ENCODE peak calls at places on chromosomes 4 and X, in eight cellular contexts. One of them, this sample, is unnamed.
A peak's percentile ranks its signal among the peaks of the same experiment; 100 is the strongest.

GRCh38 chr4:66123195-66123594 is 452.9 kb upstream of the EPHA5 start:
- DNase-seq in CD4-positive, alpha-beta T cell: no peak
- DNase-seq in stimulated activated CD4-positive, alpha-beta T cell treated with anti-CD3 and anti-CD28 coated beads, Interleukin-15, amount 100 ng/mL, for 1 hour: no peak
- DNase-seq in aorta: no peak
- DNase-seq in right atrium auricular region: no peak
- DNase-seq in cardiac muscle cell: no peak
- DNase-seq in body of pancreas: no peak
- DNase-seq in NCI-H1694: no peak
- DNase-seq in this sample: no peak

GRCh38 chr4:74117024-74117534 is 18.1 kb upstream of the CXCL2 start:
- DNase-seq in cardiac muscle cell: no peak
- DNase-seq in body of pancreas: peak; percentile 85
- DNase-seq in aorta: peak; percentile 76
- DNase-seq in right atrium auricular region: peak; percentile 88
- DNase-seq in NCI-H1694: no peak
- DNase-seq in CD4-positive, alpha-beta T cell: no peak
- DNase-seq in stimulated activated CD4-positive, alpha-beta T cell treated with anti-CD3 and anti-CD28 coated beads, Interleukin-15, amount 100 ng/mL, for 1 hour: no peak
- DNase-seq in this sample: peak; percentile 19

GRCh38 chrX:108091266-108091877 is at the start of the genes ATG4A and PSMD10:
- DNase-seq in right atrium auricular region: peak; percentile 95
- DNase-seq in NCI-H1694: peak; percentile 94
- DNase-seq in stimulated activated CD4-positive, alpha-beta T cell treated with anti-CD3 and anti-CD28 coated beads, Interleukin-15, amount 100 ng/mL, for 1 hour: peak; percentile 71
- DNase-seq in aorta: peak; percentile 96
- DNase-seq in CD4-positive, alpha-beta T cell: peak; percentile 80
- DNase-seq in cardiac muscle cell: peak; percentile 99
- DNase-seq in body of pancreas: peak; percentile 94
- DNase-seq in this sample: peak; percentile 70

GRCh38 chrX:13239272-13239671 is 80.6 kb downstream of the ATXN3L start:
- DNase-seq in right atrium auricular region: no peak
- DNase-seq in stimulated activated CD4-positive, alpha-beta T cell treated with anti-CD3 and anti-CD28 coated beads, Interleukin-15, amount 100 ng/mL, for 1 hour: no peak
- DNase-seq in body of pancreas: no peak
- DNase-seq in NCI-H1694: no peak
- DNase-seq in cardiac muscle cell: no peak
- DNase-seq in aorta: no peak
- DNase-seq in CD4-positive, alpha-beta T cell: no peak
- DNase-seq in this sample: no peak

GRCh38 chr4:134885436-134885835 is 683.8 kb upstream of the PABPC4L start:
- DNase-seq in cardiac muscle cell: no peak
- DNase-seq in right atrium auricular region: no peak
- DNase-seq in aorta: no peak
- DNase-seq in NCI-H1694: no peak
- DNase-seq in CD4-positive, alpha-beta T cell: no peak
- DNase-seq in body of pancreas: no peak
- DNase-seq in stimulated activated CD4-positive, alpha-beta T cell treated with anti-CD3 and anti-CD28 coated beads, Interleukin-15, amount 100 ng/mL, for 1 hour: no peak
- DNase-seq in this sample: no peak

GRCh38 chr4:2961411-2962098 is 1.7 kb downstream of the NOP14 start:
- DNase-seq in aorta: no peak
- DNase-seq in NCI-H1694: no peak
- DNase-seq in stimulated activated CD4-positive, alpha-beta T cell treated with anti-CD3 and anti-CD28 coated beads, Interleukin-15, amount 100 ng/mL, for 1 hour: no peak
- DNase-seq in right atrium auricular region: no peak
- DNase-seq in CD4-positive, alpha-beta T cell: no peak
- DNase-seq in cardiac muscle cell: no peak
- DNase-seq in body of pancreas: no peak
- DNase-seq in this sample: no peak

GRCh38 chrX:40102393-40103381 is 4.9 kb upstream of the BCOR start:
- DNase-seq in body of pancreas: no peak
- DNase-seq in cardiac muscle cell: peak; percentile 61
- DNase-seq in stimulated activated CD4-positive, alpha-beta T cell treated with anti-CD3 and anti-CD28 coated beads, Interleukin-15, amount 100 ng/mL, for 1 hour: no peak
- DNase-seq in aorta: no peak
- DNase-seq in CD4-positive, alpha-beta T cell: no peak
- DNase-seq in NCI-H1694: no peak
- DNase-seq in right atrium auricular region: no peak
- DNase-seq in this sample: no peak

GRCh38 chr4:175716956-175717355 is 95.1 kb downstream of the GPM6A start:
- DNase-seq in aorta: no peak
- DNase-seq in right atrium auricular region: no peak
- DNase-seq in body of pancreas: no peak
- DNase-seq in NCI-H1694: no peak
- DNase-seq in cardiac muscle cell: no peak
- DNase-seq in CD4-positive, alpha-beta T cell: no peak
- DNase-seq in stimulated activated CD4-positive, alpha-beta T cell treated with anti-CD3 and anti-CD28 coated beads, Interleukin-15, amount 100 ng/mL, for 1 hour: no peak
- DNase-seq in this sample: no peak

GRCh38 chrX:51395807-51396728 is 63.4 kb downstream of the NUDT10 start:
- DNase-seq in stimulated activated CD4-positive, alpha-beta T cell treated with anti-CD3 and anti-CD28 coated beads, Interleukin-15, amount 100 ng/mL, for 1 hour: peak; percentile 17
- DNase-seq in CD4-positive, alpha-beta T cell: peak; percentile 46
- DNase-seq in NCI-H1694: no peak
- DNase-seq in cardiac muscle cell: peak; percentile 56
- DNase-seq in aorta: peak; percentile 49
- DNase-seq in body of pancreas: peak; percentile 56
- DNase-seq in right atrium auricular region: no peak
- DNase-seq in this sample: no peak

GRCh38 chrX:41600266-41600665 is 88.5 kb upstream of the GPR34 start:
- DNase-seq in stimulated activated CD4-positive, alpha-beta T cell treated with anti-CD3 and anti-CD28 coated beads, Interleukin-15, amount 100 ng/mL, for 1 hour: no peak
- DNase-seq in aorta: no peak
- DNase-seq in CD4-positive, alpha-beta T cell: no peak
- DNase-seq in right atrium auricular region: no peak
- DNase-seq in cardiac muscle cell: peak; percentile 4
- DNase-seq in body of pancreas: no peak
- DNase-seq in NCI-H1694: no peak
- DNase-seq in this sample: no peak

GRCh38 chrX:46184749-46185148 is 360.5 kb downstream of the ZNF674 start:
- DNase-seq in body of pancreas: no peak
- DNase-seq in aorta: no peak
- DNase-seq in CD4-positive, alpha-beta T cell: no peak
- DNase-seq in NCI-H1694: no peak
- DNase-seq in cardiac muscle cell: no peak
- DNase-seq in stimulated activated CD4-positive, alpha-beta T cell treated with anti-CD3 and anti-CD28 coated beads, Interleukin-15, amount 100 ng/mL, for 1 hour: no peak
- DNase-seq in right atrium auricular region: no peak
- DNase-seq in this sample: no peak

GRCh38 chrX:135437867-135438733 is 16.4 kb downstream of the SMIM10L2A start:
- DNase-seq in body of pancreas: peak; percentile 24
- DNase-seq in stimulated activated CD4-positive, alpha-beta T cell treated with anti-CD3 and anti-CD28 coated beads, Interleukin-15, amount 100 ng/mL, for 1 hour: no peak
- DNase-seq in NCI-H1694: no peak
- DNase-seq in CD4-positive, alpha-beta T cell: no peak
- DNase-seq in cardiac muscle cell: no peak
- DNase-seq in aorta: peak; percentile 41
- DNase-seq in right atrium auricular region: no peak
- DNase-seq in this sample: no peak

GRCh38 chr4:86972997-86973396 is 38.2 kb downstream of the AFF1 start:
- DNase-seq in stimulated activated CD4-positive, alpha-beta T cell treated with anti-CD3 and anti-CD28 coated beads, Interleukin-15, amount 100 ng/mL, for 1 hour: no peak
- DNase-seq in cardiac muscle cell: peak; percentile 19
- DNase-seq in body of pancreas: peak; percentile 91
- DNase-seq in NCI-H1694: no peak
- DNase-seq in aorta: no peak
- DNase-seq in CD4-positive, alpha-beta T cell: no peak
- DNase-seq in right atrium auricular region: no peak
- DNase-seq in this sample: no peak

GRCh38 chrX:117985241-117985640 is 131.4 kb downstream of the KLHL13 start:
- DNase-seq in right atrium auricular region: no peak
- DNase-seq in aorta: no peak
- DNase-seq in body of pancreas: peak; percentile 13
- DNase-seq in cardiac muscle cell: peak; percentile 42
- DNase-seq in stimulated activated CD4-positive, alpha-beta T cell treated with anti-CD3 and anti-CD28 coated beads, Interleukin-15, amount 100 ng/mL, for 1 hour: no peak
- DNase-seq in CD4-positive, alpha-beta T cell: no peak
- DNase-seq in NCI-H1694: no peak
- DNase-seq in this sample: no peak

GRCh38 chrX:79524642-79525041 is 157.5 kb upstream of the ITM2A start:
- DNase-seq in cardiac muscle cell: no peak
- DNase-seq in stimulated activated CD4-positive, alpha-beta T cell treated with anti-CD3 and anti-CD28 coated beads, Interleukin-15, amount 100 ng/mL, for 1 hour: no peak
- DNase-seq in CD4-positive, alpha-beta T cell: no peak
- DNase-seq in right atrium auricular region: no peak
- DNase-seq in body of pancreas: no peak
- DNase-seq in aorta: no peak
- DNase-seq in NCI-H1694: no peak
- DNase-seq in this sample: no peak

GRCh38 chrX:10099411-10099810 is 57.4 kb upstream of the CLCN4 start:
- DNase-seq in aorta: no peak
- DNase-seq in body of pancreas: no peak
- DNase-seq in CD4-positive, alpha-beta T cell: no peak
- DNase-seq in stimulated activated CD4-positive, alpha-beta T cell treated with anti-CD3 and anti-CD28 coated beads, Interleukin-15, amount 100 ng/mL, for 1 hour: no peak
- DNase-seq in NCI-H1694: no peak
- DNase-seq in cardiac muscle cell: no peak
- DNase-seq in right atrium auricular region: no peak
- DNase-seq in this sample: no peak

GRCh38 chr4:2255501-2256155 is 6.3 kb downstream of the MXD4 start:
- DNase-seq in cardiac muscle cell: no peak
- DNase-seq in right atrium auricular region: peak; percentile 59
- DNase-seq in body of pancreas: peak; percentile 45
- DNase-seq in CD4-positive, alpha-beta T cell: no peak
- DNase-seq in stimulated activated CD4-positive, alpha-beta T cell treated with anti-CD3 and anti-CD28 coated beads, Interleukin-15, amount 100 ng/mL, for 1 hour: no peak
- DNase-seq in NCI-H1694: no peak
- DNase-seq in aorta: peak; percentile 56
- DNase-seq in this sample: no peak

GRCh38 chr4:24055623-24056022 is 165.8 kb upstream of the PPARGC1A start:
- DNase-seq in right atrium auricular region: no peak
- DNase-seq in cardiac muscle cell: no peak
- DNase-seq in stimulated activated CD4-positive, alpha-beta T cell treated with anti-CD3 and anti-CD28 coated beads, Interleukin-15, amount 100 ng/mL, for 1 hour: no peak
- DNase-seq in NCI-H1694: no peak
- DNase-seq in CD4-positive, alpha-beta T cell: no peak
- DNase-seq in body of pancreas: peak; percentile 46
- DNase-seq in aorta: no peak
- DNase-seq in this sample: no peak

GRCh38 chr4:79874197-79874596 is 198.8 kb downstream of the ANTXR2 start:
- DNase-seq in cardiac muscle cell: no peak
- DNase-seq in NCI-H1694: peak; percentile 2
- DNase-seq in right atrium auricular region: no peak
- DNase-seq in CD4-positive, alpha-beta T cell: no peak
- DNase-seq in body of pancreas: no peak
- DNase-seq in aorta: no peak
- DNase-seq in stimulated activated CD4-positive, alpha-beta T cell treated with anti-CD3 and anti-CD28 coated beads, Interleukin-15, amount 100 ng/mL, for 1 hour: no peak
- DNase-seq in this sample: no peak

GRCh38 chrX:64204701-64205440 is 637 bp downstream of the AMER1 start:
- DNase-seq in CD4-positive, alpha-beta T cell: peak; percentile 3
- DNase-seq in body of pancreas: peak; percentile 60
- DNase-seq in cardiac muscle cell: peak; percentile 34
- DNase-seq in right atrium auricular region: no peak
- DNase-seq in stimulated activated CD4-positive, alpha-beta T cell treated with anti-CD3 and anti-CD28 coated beads, Interleukin-15, amount 100 ng/mL, for 1 hour: peak; percentile 2
- DNase-seq in NCI-H1694: no peak
- DNase-seq in aorta: peak; percentile 52
- DNase-seq in this sample: no peak

GRCh38 chrX:151815461-151815860 is 80.9 kb downstream of the CNGA2 start:
- DNase-seq in aorta: no peak
- DNase-seq in stimulated activated CD4-positive, alpha-beta T cell treated with anti-CD3 and anti-CD28 coated beads, Interleukin-15, amount 100 ng/mL, for 1 hour: no peak
- DNase-seq in CD4-positive, alpha-beta T cell: no peak
- DNase-seq in NCI-H1694: no peak
- DNase-seq in right atrium auricular region: peak; percentile 18
- DNase-seq in cardiac muscle cell: no peak
- DNase-seq in body of pancreas: no peak
- DNase-seq in this sample: no peak

GRCh38 chr4:6199344-6199921 is 916 bp downstream of the JAKMIP1 start:
- DNase-seq in stimulated activated CD4-positive, alpha-beta T cell treated with anti-CD3 and anti-CD28 coated beads, Interleukin-15, amount 100 ng/mL, for 1 hour: no peak
- DNase-seq in CD4-positive, alpha-beta T cell: no peak
- DNase-seq in NCI-H1694: no peak
- DNase-seq in body of pancreas: no peak
- DNase-seq in aorta: no peak
- DNase-seq in right atrium auricular region: no peak
- DNase-seq in cardiac muscle cell: peak; percentile 12
- DNase-seq in this sample: no peak

GRCh38 chrX:12672362-12673106 is 118.7 kb upstream of the PRPS2 start:
- DNase-seq in NCI-H1694: no peak
- DNase-seq in right atrium auricular region: no peak
- DNase-seq in aorta: no peak
- DNase-seq in body of pancreas: no peak
- DNase-seq in CD4-positive, alpha-beta T cell: no peak
- DNase-seq in cardiac muscle cell: no peak
- DNase-seq in stimulated activated CD4-positive, alpha-beta T cell treated with anti-CD3 and anti-CD28 coated beads, Interleukin-15, amount 100 ng/mL, for 1 hour: no peak
- DNase-seq in this sample: no peak

GRCh38 chr4:76733380-76733779 is 164.6 kb downstream of the SOWAHB start:
- DNase-seq in aorta: no peak
- DNase-seq in stimulated activated CD4-positive, alpha-beta T cell treated with anti-CD3 and anti-CD28 coated beads, Interleukin-15, amount 100 ng/mL, for 1 hour: no peak
- DNase-seq in right atrium auricular region: no peak
- DNase-seq in CD4-positive, alpha-beta T cell: no peak
- DNase-seq in cardiac muscle cell: no peak
- DNase-seq in NCI-H1694: no peak
- DNase-seq in body of pancreas: peak; percentile 80
- DNase-seq in this sample: no peak

This sample was measured in GOT3.